ENCODE peak calls at places on chromosomes 2 and 18, in seven cellular contexts. H is endodermal cell, T is NCI-H69, E is fibroblast of lung, N is Peyer's patch, M is SK-N-DZ, G is sciatic nerve. X is an unnamed sample.

GRCh38 chr2:101516833-101517690 is 42.1 kb upstream of the RFX8 start:
- DNase-seq in G (no peak), T (no peak), N (no peak), H (no peak), E (peak), M (no peak), X (no peak)

GRCh38 chr18:332007-332406 is 64.2 kb upstream of the THOC1 start:
- DNase-seq in E (no peak), M (no peak), T (no peak), H (no peak), N (no peak), G (no peak), X (no peak)

GRCh38 chr2:95323347-95324155 is 26.4 kb downstream of the KCNIP3 start:
- DNase-seq in E (peak), G (no peak), T (peak), N (no peak), M (peak), H (peak), X (no peak)

GRCh38 chr2:107259011-107259410 is 373.0 kb upstream of the ST6GAL2 start:
- DNase-seq in E (no peak), N (no peak), T (no peak), G (no peak), M (peak), H (no peak), X (no peak)

GRCh38 chr18:27713727-27714080 is 463.2 kb downstream of the CDH2 start:
- DNase-seq in N (no peak), G (no peak), H (no peak), T (peak), E (peak), M (no peak), X (no peak)

GRCh38 chr18:45357681-45358470 is 257.4 kb upstream of the SLC14A2 start:
- DNase-seq in M (no peak), H (no peak), T (peak), G (no peak), E (no peak), N (no peak), X (no peak)

GRCh38 chr2:164896226-164896625 is 54.6 kb upstream of the COBLL1 start:
- DNase-seq in M (no peak), G (no peak), N (no peak), E (peak), T (no peak), H (no peak), X (no peak)

GRCh38 chr2:106314427-106314826 is 120.3 kb upstream of the UXS1 start:
- DNase-seq in H (no peak), G (no peak), M (no peak), E (no peak), T (peak), N (no peak), X (no peak)

GRCh38 chr2:172997031-172997430 is 78.6 kb upstream of the MAP3K20 start:
- DNase-seq in G (no peak), N (no peak), T (no peak), M (no peak), E (no peak), H (no peak), X (no peak)

GRCh38 chr2:60728855-60729254 is 27.2 kb upstream of the PAPOLG start:
- DNase-seq in M (no peak), H (no peak), N (no peak), G (no peak), E (no peak), T (no peak), X (no peak)

GRCh38 chr18:69402219-69402989 is 1.7 kb downstream of the DOK6 start:
- DNase-seq in G (no peak), E (peak), H (peak), T (no peak), M (peak), N (no peak), X (no peak)

GRCh38 chr2:171248205-171248662 is 87.5 kb upstream of the TLK1 start:
- DNase-seq in T (no peak), H (no peak), E (no peak), N (no peak), G (no peak), M (no peak), X (no peak)

GRCh38 chr2:40283111-40283909 is 168.6 kb downstream of the SLC8A1 start:
- DNase-seq in G (no peak), M (no peak), H (no peak), T (no peak), E (no peak), N (no peak), X (no peak)

GRCh38 chr2:152573168-152573567 is 144.1 kb downstream of the PRPF40A start:
- DNase-seq in M (no peak), G (no peak), H (no peak), E (peak), T (no peak), N (no peak), X (peak)

GRCh38 chr2:239188536-239188935 is 212.3 kb downstream of the HDAC4 start:
- DNase-seq in N (peak), H (peak), M (no peak), T (no peak), G (peak), E (no peak), X (no peak)

GRCh38 chr2:61210332-61210981 is 48.5 kb downstream of the C2orf74 start:
- DNase-seq in T (no peak), M (no peak), E (peak), H (no peak), N (no peak), G (no peak), X (no peak)

GRCh38 chr2:46230115-46230571 is 67.1 kb upstream of the EPAS1 start:
- DNase-seq in M (no peak), G (no peak), H (peak), E (no peak), N (no peak), T (no peak), X (no peak)

GRCh38 chr2:55165567-55165966 is 66.5 kb downstream of the CLHC1 start:
- DNase-seq in T (no peak), M (no peak), G (no peak), N (no peak), H (no peak), E (peak), X (no peak)